ENCODE peak calls at places on chromosome 3, in ten cellular contexts. Y, U, X, J, T, W, Z, V, D and O are unnamed samples.

GRCh38 chr3:132289311-132289710 is 27.9 kb upstream of the ACP3 start:
- DNase-seq in U (no peak), V (no peak), W (no peak), D (no peak), J (no peak), Y (no peak), Z (peak), T (peak), X (no peak), O (no peak)

GRCh38 chr3:195807681-195808121 is 4.0 kb downstream of the MUC4 start:
- DNase-seq in W (no peak), Y (peak), X (no peak), Z (no peak), U (no peak), J (no peak), D (no peak), T (no peak), V (no peak), O (no peak)

GRCh38 chr3:72942427-72942826 is 54.2 kb upstream of the PPP4R2 start:
- DNase-seq in U (no peak), Z (no peak), X (no peak), J (no peak), T (no peak), V (no peak), Y (no peak), W (no peak), D (no peak), O (no peak)

GRCh38 chr3:183390844-183391243 is 37.6 kb downstream of the MCF2L2 start:
- DNase-seq in D (no peak), V (no peak), Z (no peak), X (no peak), Y (no peak), J (no peak), U (no peak), W (no peak), T (no peak), O (no peak)

GRCh38 chr3:194964809-194965208 is 279.1 kb downstream of the FAM43A start:
- DNase-seq in D (no peak), Z (peak), X (no peak), Y (no peak), T (no peak), J (no peak), U (no peak), V (no peak), W (no peak), O (peak)

GRCh38 chr3:32575451-32575850 is 4.8 kb upstream of the DYNC1LI1 start:
- DNase-seq in Z (peak), T (peak), V (no peak), U (no peak), X (peak), J (no peak), Y (no peak), D (no peak), W (no peak), O (no peak)

GRCh38 chr3:87390318-87390717 is 113.9 kb upstream of the POU1F1 start:
- DNase-seq in Y (no peak), Z (no peak), J (no peak), U (no peak), V (no peak), X (no peak), D (no peak), T (no peak), W (no peak), O (no peak)

GRCh38 chr3:84965141-84965540 is 6.4 kb downstream of the CADM2 start:
- DNase-seq in X (peak), Z (no peak), J (peak), D (peak), U (no peak), V (peak), T (no peak), W (no peak), Y (no peak), O (no peak)

GRCh38 chr3:115698851-115699535 is 75.7 kb downstream of the GAP43 start:
- DNase-seq in D (no peak), Y (no peak), J (no peak), U (no peak), Z (no peak), T (peak), V (no peak), X (no peak), W (no peak), O (no peak)

GRCh38 chr3:9966841-9967240 is 14.6 kb upstream of the PRRT3 start:
- DNase-seq in U (no peak), V (no peak), T (no peak), J (no peak), Y (no peak), W (no peak), X (no peak), Z (no peak), D (no peak), O (no peak)

GRCh38 chr3:11634081-11634635 is 9.6 kb downstream of the VGLL4 start:
- DNase-seq in T (no peak), U (no peak), W (no peak), J (no peak), Z (no peak), Y (no peak), D (no peak), X (no peak), V (no peak), O (no peak)

GRCh38 chr3:53753518-53754183 is 92.6 kb downstream of the CHDH start:
- DNase-seq in X (no peak), Y (peak), Z (no peak), U (no peak), V (no peak), D (no peak), W (no peak), J (peak), T (no peak), O (no peak)